ENCODE peak calls at places on chromosomes 6 and 20, in eight cellular contexts. One of them, this sample, is unnamed.

GRCh38 chr6:84309336-84309735 is 81.9 kb upstream of the CEP162 start:
- DNase-seq in sigmoid colon: no peak
- DNase-seq in lung: no peak
- DNase-seq in dorsolateral prefrontal cortex: no peak
- DNase-seq in fibroblast of lung: no peak
- DNase-seq in left ventricle myocardium inferior: no peak
- DNase-seq in IMR-90: no peak
- DNase-seq in OCI-LY7: no peak
- DNase-seq in this sample: no peak

GRCh38 chr6:130076512-130076911 is 58.1 kb downstream of the L3MBTL3 start:
- DNase-seq in sigmoid colon: no peak
- DNase-seq in lung: no peak
- DNase-seq in dorsolateral prefrontal cortex: no peak
- DNase-seq in fibroblast of lung: peak
- DNase-seq in left ventricle myocardium inferior: no peak
- DNase-seq in IMR-90: peak
- DNase-seq in OCI-LY7: peak
- DNase-seq in this sample: no peak

GRCh38 chr6:119676971-119677370 is 327.4 kb upstream of the MAN1A1 start:
- DNase-seq in sigmoid colon: no peak
- DNase-seq in lung: no peak
- DNase-seq in dorsolateral prefrontal cortex: no peak
- DNase-seq in fibroblast of lung: peak
- DNase-seq in left ventricle myocardium inferior: no peak
- DNase-seq in IMR-90: peak
- DNase-seq in OCI-LY7: no peak
- DNase-seq in this sample: peak

GRCh38 chr6:21914121-21914973 is 320.8 kb downstream of the SOX4 start:
- DNase-seq in sigmoid colon: no peak
- DNase-seq in lung: peak
- DNase-seq in dorsolateral prefrontal cortex: no peak
- DNase-seq in fibroblast of lung: peak
- DNase-seq in left ventricle myocardium inferior: peak
- DNase-seq in IMR-90: peak
- DNase-seq in OCI-LY7: no peak
- DNase-seq in this sample: no peak

GRCh38 chr6:11702039-11702795 is 76.4 kb downstream of the ADTRP start:
- DNase-seq in sigmoid colon: no peak
- DNase-seq in lung: no peak
- DNase-seq in dorsolateral prefrontal cortex: peak
- DNase-seq in fibroblast of lung: peak
- DNase-seq in left ventricle myocardium inferior: no peak
- DNase-seq in IMR-90: peak
- DNase-seq in OCI-LY7: no peak
- DNase-seq in this sample: peak

GRCh38 chr6:124795879-124796838 is 166.1 kb upstream of the RNF217 start:
- DNase-seq in sigmoid colon: no peak
- DNase-seq in lung: no peak
- DNase-seq in dorsolateral prefrontal cortex: peak
- DNase-seq in fibroblast of lung: peak
- DNase-seq in left ventricle myocardium inferior: peak
- DNase-seq in IMR-90: peak
- DNase-seq in OCI-LY7: peak
- DNase-seq in this sample: no peak

GRCh38 chr20:36277546-36277945 is 28.6 kb upstream of the DLGAP4 start:
- DNase-seq in sigmoid colon: peak
- DNase-seq in lung: no peak
- DNase-seq in dorsolateral prefrontal cortex: no peak
- DNase-seq in fibroblast of lung: no peak
- DNase-seq in left ventricle myocardium inferior: no peak
- DNase-seq in IMR-90: no peak
- DNase-seq in OCI-LY7: no peak
- DNase-seq in this sample: no peak

GRCh38 chr6:13175759-13176158 is 152.6 kb downstream of the TBC1D7 start:
- DNase-seq in sigmoid colon: no peak
- DNase-seq in lung: no peak
- DNase-seq in dorsolateral prefrontal cortex: no peak
- DNase-seq in fibroblast of lung: no peak
- DNase-seq in left ventricle myocardium inferior: no peak
- DNase-seq in IMR-90: no peak
- DNase-seq in OCI-LY7: no peak
- DNase-seq in this sample: no peak

GRCh38 chr6:31547727-31548422 is 467 bp downstream of the NFKBIL1 start:
- DNase-seq in sigmoid colon: no peak
- DNase-seq in lung: no peak
- DNase-seq in dorsolateral prefrontal cortex: no peak
- DNase-seq in fibroblast of lung: no peak
- DNase-seq in left ventricle myocardium inferior: no peak
- DNase-seq in IMR-90: no peak
- DNase-seq in OCI-LY7: no peak
- DNase-seq in this sample: no peak

GRCh38 chr6:128899651-128900050 is 16.7 kb downstream of the LAMA2 start:
- DNase-seq in sigmoid colon: no peak
- DNase-seq in lung: no peak
- DNase-seq in dorsolateral prefrontal cortex: no peak
- DNase-seq in fibroblast of lung: peak
- DNase-seq in left ventricle myocardium inferior: no peak
- DNase-seq in IMR-90: peak
- DNase-seq in OCI-LY7: no peak
- DNase-seq in this sample: no peak

GRCh38 chr6:43221046-43221773 is 8.1 kb downstream of the DNPH1 start:
- DNase-seq in sigmoid colon: peak
- DNase-seq in lung: no peak
- DNase-seq in dorsolateral prefrontal cortex: no peak
- DNase-seq in fibroblast of lung: peak
- DNase-seq in left ventricle myocardium inferior: no peak
- DNase-seq in IMR-90: no peak
- DNase-seq in OCI-LY7: no peak
- DNase-seq in this sample: no peak

GRCh38 chr6:169289257-169289656 is 35.6 kb upstream of the THBS2 start:
- DNase-seq in sigmoid colon: no peak
- DNase-seq in lung: no peak
- DNase-seq in dorsolateral prefrontal cortex: no peak
- DNase-seq in fibroblast of lung: peak
- DNase-seq in left ventricle myocardium inferior: no peak
- DNase-seq in IMR-90: no peak
- DNase-seq in OCI-LY7: no peak
- DNase-seq in this sample: no peak

GRCh38 chr20:47304287-47304686 is 52.2 kb downstream of the ZMYND8 start:
- DNase-seq in sigmoid colon: peak
- DNase-seq in lung: no peak
- DNase-seq in dorsolateral prefrontal cortex: no peak
- DNase-seq in fibroblast of lung: no peak
- DNase-seq in left ventricle myocardium inferior: no peak
- DNase-seq in IMR-90: peak
- DNase-seq in OCI-LY7: no peak
- DNase-seq in this sample: no peak

GRCh38 chr6:30465582-30466306 is 23.6 kb upstream of the HLA-E start:
- DNase-seq in sigmoid colon: no peak
- DNase-seq in lung: no peak
- DNase-seq in dorsolateral prefrontal cortex: no peak
- DNase-seq in fibroblast of lung: no peak
- DNase-seq in left ventricle myocardium inferior: no peak
- DNase-seq in IMR-90: no peak
- DNase-seq in OCI-LY7: no peak
- DNase-seq in this sample: no peak

GRCh38 chr6:30461055-30461454 is 28.3 kb upstream of the HLA-E start:
- DNase-seq in sigmoid colon: no peak
- DNase-seq in lung: no peak
- DNase-seq in dorsolateral prefrontal cortex: no peak
- DNase-seq in fibroblast of lung: no peak
- DNase-seq in left ventricle myocardium inferior: no peak
- DNase-seq in IMR-90: no peak
- DNase-seq in OCI-LY7: no peak
- DNase-seq in this sample: no peak

GRCh38 chr6:30463242-30463641 is 26.1 kb upstream of the HLA-E start:
- DNase-seq in sigmoid colon: no peak
- DNase-seq in lung: no peak
- DNase-seq in dorsolateral prefrontal cortex: no peak
- DNase-seq in fibroblast of lung: no peak
- DNase-seq in left ventricle myocardium inferior: no peak
- DNase-seq in IMR-90: no peak
- DNase-seq in OCI-LY7: no peak
- DNase-seq in this sample: no peak

GRCh38 chr6:30462482-30462881 is 26.8 kb upstream of the HLA-E start:
- DNase-seq in sigmoid colon: no peak
- DNase-seq in lung: no peak
- DNase-seq in dorsolateral prefrontal cortex: no peak
- DNase-seq in fibroblast of lung: no peak
- DNase-seq in left ventricle myocardium inferior: no peak
- DNase-seq in IMR-90: no peak
- DNase-seq in OCI-LY7: no peak
- DNase-seq in this sample: no peak

GRCh38 chr6:30463651-30464618 is 25.4 kb upstream of the HLA-E start:
- DNase-seq in sigmoid colon: no peak
- DNase-seq in lung: no peak
- DNase-seq in dorsolateral prefrontal cortex: no peak
- DNase-seq in fibroblast of lung: peak
- DNase-seq in left ventricle myocardium inferior: peak
- DNase-seq in IMR-90: peak
- DNase-seq in OCI-LY7: no peak
- DNase-seq in this sample: no peak
- H3K4me3 ChIP-seq in sigmoid colon: no peak
- H3K4me3 ChIP-seq in lung: no peak
- H3K4me3 ChIP-seq in dorsolateral prefrontal cortex: no peak
- H3K4me3 ChIP-seq in fibroblast of lung: peak
- H3K4me3 ChIP-seq in left ventricle myocardium inferior: peak
- H3K4me3 ChIP-seq in IMR-90: no peak
- H3K4me3 ChIP-seq in OCI-LY7: no peak
- H3K4me3 ChIP-seq in this sample: no peak

DNA sequence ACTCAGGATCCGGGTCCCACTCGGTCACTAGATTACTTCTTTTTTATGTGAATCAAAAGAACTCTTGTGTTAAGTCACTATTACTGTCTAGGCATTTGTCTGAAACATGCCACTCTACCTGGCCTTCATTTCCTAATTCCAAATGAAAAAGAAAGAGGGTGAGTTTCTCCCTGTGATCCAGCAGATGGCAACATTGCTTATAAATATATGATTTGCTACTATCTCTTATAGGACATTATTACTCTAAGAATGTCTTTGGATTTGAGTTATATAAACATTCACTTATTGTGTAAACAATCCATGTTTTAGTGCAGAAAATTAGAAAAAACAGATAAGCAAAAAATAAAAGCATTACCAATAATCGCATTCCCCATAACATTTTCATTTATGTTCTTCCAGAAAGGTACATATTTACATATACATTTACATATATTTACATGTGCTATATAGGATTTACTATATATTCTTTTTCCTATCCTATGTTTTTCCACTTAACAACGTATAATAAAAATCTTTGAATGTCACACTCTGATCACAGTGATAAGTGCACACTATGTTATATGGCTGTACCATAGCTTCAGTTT is 66.9 kb downstream of the FAXC start:
- DNase-seq in sigmoid colon: no peak
- DNase-seq in lung: no peak
- DNase-seq in dorsolateral prefrontal cortex: no peak
- DNase-seq in fibroblast of lung: peak
- DNase-seq in left ventricle myocardium inferior: no peak
- DNase-seq in IMR-90: peak
- DNase-seq in OCI-LY7: peak
- DNase-seq in this sample: no peak
- TF ChIP-seq CTCF in sigmoid colon: no peak
- TF ChIP-seq CTCF in lung: no peak
- TF ChIP-seq CTCF in dorsolateral prefrontal cortex: peak
- TF ChIP-seq CTCF in fibroblast of lung: peak
- TF ChIP-seq CTCF in left ventricle myocardium inferior: peak
- TF ChIP-seq CTCF in IMR-90: peak
- TF ChIP-seq CTCF in OCI-LY7: peak
- TF ChIP-seq CTCF in this sample: peak

GRCh38 chr20:20462185-20462584 is 94.3 kb downstream of the INSM1 start:
- DNase-seq in sigmoid colon: no peak
- DNase-seq in lung: no peak
- DNase-seq in dorsolateral prefrontal cortex: no peak
- DNase-seq in fibroblast of lung: no peak
- DNase-seq in left ventricle myocardium inferior: no peak
- DNase-seq in IMR-90: no peak
- DNase-seq in OCI-LY7: no peak
- DNase-seq in this sample: no peak

GRCh38 chr20:20461526-20461925 is 93.6 kb downstream of the INSM1 start:
- DNase-seq in sigmoid colon: no peak
- DNase-seq in lung: no peak
- DNase-seq in dorsolateral prefrontal cortex: no peak
- DNase-seq in fibroblast of lung: no peak
- DNase-seq in left ventricle myocardium inferior: no peak
- DNase-seq in IMR-90: no peak
- DNase-seq in OCI-LY7: no peak
- DNase-seq in this sample: no peak

GRCh38 chr20:20465259-20465658 is 97.4 kb downstream of the INSM1 start:
- DNase-seq in sigmoid colon: no peak
- DNase-seq in lung: no peak
- DNase-seq in dorsolateral prefrontal cortex: no peak
- DNase-seq in fibroblast of lung: no peak
- DNase-seq in left ventricle myocardium inferior: no peak
- DNase-seq in IMR-90: no peak
- DNase-seq in OCI-LY7: peak
- DNase-seq in this sample: no peak

GRCh38 chr20:20466341-20466879 is 98.5 kb downstream of the INSM1 start:
- DNase-seq in sigmoid colon: no peak
- DNase-seq in lung: no peak
- DNase-seq in dorsolateral prefrontal cortex: no peak
- DNase-seq in fibroblast of lung: peak
- DNase-seq in left ventricle myocardium inferior: no peak
- DNase-seq in IMR-90: peak
- DNase-seq in OCI-LY7: peak
- DNase-seq in this sample: peak

GRCh38 chr20:20463933-20464374 is 96.0 kb downstream of the INSM1 start:
- DNase-seq in sigmoid colon: no peak
- DNase-seq in lung: no peak
- DNase-seq in dorsolateral prefrontal cortex: peak
- DNase-seq in fibroblast of lung: peak
- DNase-seq in left ventricle myocardium inferior: no peak
- DNase-seq in IMR-90: no peak
- DNase-seq in OCI-LY7: peak
- DNase-seq in this sample: no peak
- H3K4me3 ChIP-seq in sigmoid colon: no peak
- H3K4me3 ChIP-seq in lung: no peak
- H3K4me3 ChIP-seq in dorsolateral prefrontal cortex: no peak
- H3K4me3 ChIP-seq in fibroblast of lung: no peak
- H3K4me3 ChIP-seq in left ventricle myocardium inferior: no peak
- H3K4me3 ChIP-seq in IMR-90: no peak
- H3K4me3 ChIP-seq in OCI-LY7: no peak
- H3K4me3 ChIP-seq in this sample: no peak

GRCh38 chr6:1055015-1055921 is 256.6 kb upstream of the FOXQ1 start:
- DNase-seq in sigmoid colon: no peak
- DNase-seq in lung: no peak
- DNase-seq in dorsolateral prefrontal cortex: no peak
- DNase-seq in fibroblast of lung: no peak
- DNase-seq in left ventricle myocardium inferior: no peak
- DNase-seq in IMR-90: no peak
- DNase-seq in OCI-LY7: no peak
- DNase-seq in this sample: no peak
- TF ChIP-seq CTCF in sigmoid colon: no peak
- TF ChIP-seq CTCF in lung: no peak
- TF ChIP-seq CTCF in dorsolateral prefrontal cortex: no peak
- TF ChIP-seq CTCF in fibroblast of lung: no peak
- TF ChIP-seq CTCF in left ventricle myocardium inferior: no peak
- TF ChIP-seq CTCF in IMR-90: no peak
- TF ChIP-seq CTCF in OCI-LY7: no peak
- TF ChIP-seq CTCF in this sample: no peak

DNA sequence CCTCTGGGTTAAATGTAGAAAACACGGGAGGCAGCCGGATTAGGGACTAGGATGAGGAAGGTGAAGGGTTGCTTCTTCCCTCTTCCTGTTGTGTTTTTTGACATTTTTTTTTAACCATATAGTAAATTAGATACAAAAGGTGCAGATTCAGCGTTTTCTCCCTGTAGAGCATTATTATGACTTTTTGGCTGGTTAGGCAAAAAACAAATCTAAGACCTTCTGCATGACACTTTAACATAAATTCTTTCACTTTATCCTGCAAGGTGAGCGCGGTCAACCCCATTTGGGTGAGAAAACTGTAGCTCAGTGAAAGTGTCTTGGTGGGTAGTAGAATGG is 1.3 kb downstream of the SLC16A10 start:
- DNase-seq in sigmoid colon: no peak
- DNase-seq in lung: no peak
- DNase-seq in dorsolateral prefrontal cortex: no peak
- DNase-seq in fibroblast of lung: no peak
- DNase-seq in left ventricle myocardium inferior: no peak
- DNase-seq in IMR-90: no peak
- DNase-seq in OCI-LY7: no peak
- DNase-seq in this sample: no peak
- H3K4me3 ChIP-seq in sigmoid colon: peak
- H3K4me3 ChIP-seq in lung: no peak
- H3K4me3 ChIP-seq in dorsolateral prefrontal cortex: peak
- H3K4me3 ChIP-seq in fibroblast of lung: no peak
- H3K4me3 ChIP-seq in left ventricle myocardium inferior: peak
- H3K4me3 ChIP-seq in IMR-90: no peak
- H3K4me3 ChIP-seq in OCI-LY7: no peak
- H3K4me3 ChIP-seq in this sample: no peak